ENCODE peak calls at places on chromosome 2, in ten cellular contexts. One of them, this sample, is unnamed.

GRCh38 chr2:144071461-144071860 is 448.5 kb downstream of the ZEB2 start:
- DNase-seq in dermis microvascular lymphatic vessel endothelial cell: no peak
- DNase-seq in ovary: no peak
- DNase-seq in NCI-H69: no peak
- DNase-seq in AG08396: peak
- DNase-seq in HL-60: no peak
- DNase-seq in GM13976: no peak
- DNase-seq in neuronal stem cell: no peak
- DNase-seq in mucosa of descending colon: no peak
- DNase-seq in LHCN-M2: no peak
- DNase-seq in this sample: no peak

GRCh38 chr2:55048925-55049793 is 1.1 kb downstream of the RTN4 start:
- DNase-seq in dermis microvascular lymphatic vessel endothelial cell: peak
- DNase-seq in ovary: peak
- DNase-seq in NCI-H69: peak
- DNase-seq in AG08396: peak
- DNase-seq in HL-60: peak
- DNase-seq in GM13976: peak
- DNase-seq in neuronal stem cell: peak
- DNase-seq in mucosa of descending colon: peak
- DNase-seq in LHCN-M2: peak
- DNase-seq in this sample: peak

GRCh38 chr2:37471994-37472393 is 127.6 kb downstream of the QPCT start:
- DNase-seq in dermis microvascular lymphatic vessel endothelial cell: no peak
- DNase-seq in ovary: no peak
- DNase-seq in NCI-H69: no peak
- DNase-seq in AG08396: peak
- DNase-seq in HL-60: no peak
- DNase-seq in GM13976: no peak
- DNase-seq in neuronal stem cell: no peak
- DNase-seq in mucosa of descending colon: no peak
- DNase-seq in LHCN-M2: peak
- DNase-seq in this sample: no peak

GRCh38 chr2:30141136-30141535 is 5.7 kb upstream of the YPEL5 start:
- DNase-seq in dermis microvascular lymphatic vessel endothelial cell: no peak
- DNase-seq in ovary: no peak
- DNase-seq in NCI-H69: no peak
- DNase-seq in AG08396: no peak
- DNase-seq in HL-60: no peak
- DNase-seq in GM13976: no peak
- DNase-seq in neuronal stem cell: no peak
- DNase-seq in mucosa of descending colon: no peak
- DNase-seq in LHCN-M2: no peak
- DNase-seq in this sample: no peak

GRCh38 chr2:150594299-150594698 is 106.8 kb upstream of the RND3 start:
- DNase-seq in dermis microvascular lymphatic vessel endothelial cell: no peak
- DNase-seq in ovary: no peak
- DNase-seq in NCI-H69: no peak
- DNase-seq in AG08396: no peak
- DNase-seq in HL-60: no peak
- DNase-seq in GM13976: no peak
- DNase-seq in neuronal stem cell: no peak
- DNase-seq in mucosa of descending colon: no peak
- DNase-seq in LHCN-M2: no peak
- DNase-seq in this sample: no peak

GRCh38 chr2:231181848-231182247 is 16.6 kb upstream of the ARMC9 start:
- DNase-seq in dermis microvascular lymphatic vessel endothelial cell: peak
- DNase-seq in ovary: no peak
- DNase-seq in NCI-H69: no peak
- DNase-seq in AG08396: no peak
- DNase-seq in HL-60: peak
- DNase-seq in GM13976: peak
- DNase-seq in neuronal stem cell: no peak
- DNase-seq in mucosa of descending colon: peak
- DNase-seq in LHCN-M2: peak
- DNase-seq in this sample: no peak

GRCh38 chr2:109623923-109624322 is 9.8 kb downstream of the SOWAHC start:
- DNase-seq in dermis microvascular lymphatic vessel endothelial cell: no peak
- DNase-seq in ovary: no peak
- DNase-seq in NCI-H69: no peak
- DNase-seq in AG08396: no peak
- DNase-seq in HL-60: no peak
- DNase-seq in GM13976: no peak
- DNase-seq in neuronal stem cell: no peak
- DNase-seq in mucosa of descending colon: no peak
- DNase-seq in LHCN-M2: no peak
- DNase-seq in this sample: no peak

GRCh38 chr2:231677632-231678104 is 30.7 kb upstream of the PTMA start:
- DNase-seq in dermis microvascular lymphatic vessel endothelial cell: peak
- DNase-seq in ovary: peak
- DNase-seq in NCI-H69: peak
- DNase-seq in AG08396: peak
- DNase-seq in HL-60: no peak
- DNase-seq in GM13976: peak
- DNase-seq in neuronal stem cell: peak
- DNase-seq in mucosa of descending colon: peak
- DNase-seq in LHCN-M2: peak
- DNase-seq in this sample: peak

GRCh38 chr2:190467575-190468083 is 59.5 kb downstream of the MFSD6 start:
- DNase-seq in dermis microvascular lymphatic vessel endothelial cell: no peak
- DNase-seq in ovary: no peak
- DNase-seq in NCI-H69: peak
- DNase-seq in AG08396: no peak
- DNase-seq in HL-60: no peak
- DNase-seq in GM13976: no peak
- DNase-seq in neuronal stem cell: peak
- DNase-seq in mucosa of descending colon: no peak
- DNase-seq in LHCN-M2: no peak
- DNase-seq in this sample: no peak

GRCh38 chr2:64374686-64375085 is 79.3 kb upstream of the LGALSL start:
- DNase-seq in dermis microvascular lymphatic vessel endothelial cell: no peak
- DNase-seq in ovary: no peak
- DNase-seq in NCI-H69: no peak
- DNase-seq in AG08396: no peak
- DNase-seq in HL-60: no peak
- DNase-seq in GM13976: no peak
- DNase-seq in neuronal stem cell: no peak
- DNase-seq in mucosa of descending colon: no peak
- DNase-seq in LHCN-M2: peak
- DNase-seq in this sample: peak

GRCh38 chr2:177906041-177906718 is 166.4 kb downstream of the PDE11A start:
- DNase-seq in dermis microvascular lymphatic vessel endothelial cell: peak
- DNase-seq in ovary: peak
- DNase-seq in NCI-H69: peak
- DNase-seq in AG08396: peak
- DNase-seq in HL-60: peak
- DNase-seq in GM13976: peak
- DNase-seq in neuronal stem cell: peak
- DNase-seq in mucosa of descending colon: peak
- DNase-seq in LHCN-M2: peak
- DNase-seq in this sample: peak

GRCh38 chr2:150552421-150552820 is 65.0 kb upstream of the RND3 start:
- DNase-seq in dermis microvascular lymphatic vessel endothelial cell: no peak
- DNase-seq in ovary: no peak
- DNase-seq in NCI-H69: no peak
- DNase-seq in AG08396: no peak
- DNase-seq in HL-60: no peak
- DNase-seq in GM13976: no peak
- DNase-seq in neuronal stem cell: no peak
- DNase-seq in mucosa of descending colon: no peak
- DNase-seq in LHCN-M2: no peak
- DNase-seq in this sample: no peak